ENCODE peak calls at places on chromosome 5, in ten cellular contexts. K is SW 1271, R is cardiac fibroblast, V is osteocyte, G is AML-193, S is KBM-7, C is GM19239, M is neuronal stem cell, F is T-helper 22 cell, D is dermis microvascular lymphatic vessel endothelial cell. O is an unnamed sample.

GRCh38 chr5:95042040-95042439 is 242.9 kb downstream of the MCTP1 start:
- DNase-seq in K (no peak), C (no peak), D (no peak), S (no peak), M (no peak), G (no peak), F (no peak), R (no peak), V (no peak), O (no peak)

GRCh38 chr5:58543723-58544122 is 39.2 kb upstream of the RAB3C start:
- DNase-seq in S (no peak), D (no peak), F (no peak), R (no peak), G (no peak), K (no peak), C (no peak), V (no peak), M (no peak), O (no peak)

GRCh38 chr5:126961702-126962101 is 68.7 kb downstream of the MARCHF3 start:
- DNase-seq in S (no peak), V (no peak), F (no peak), R (peak), G (no peak), M (no peak), D (peak), K (peak), C (no peak), O (no peak)

GRCh38 chr5:112779531-112779930 is 41.8 kb downstream of the APC start:
- DNase-seq in F (no peak), G (peak), C (no peak), M (no peak), K (no peak), V (no peak), D (no peak), S (no peak), R (peak), O (no peak)

GRCh38 chr5:177403194-177403825 is 2.8 kb upstream of the PFN3 start:
- DNase-seq in K (no peak), M (peak), D (no peak), C (peak), V (no peak), F (peak), G (peak), S (no peak), R (no peak), O (no peak)

GRCh38 chr5:126044111-126044668 is 379.0 kb upstream of the GRAMD2B start:
- DNase-seq in M (peak), R (peak), G (no peak), F (no peak), K (no peak), C (no peak), S (no peak), D (no peak), V (no peak), O (no peak)

GRCh38 chr5:111422747-111423455 is 89.4 kb downstream of the STARD4 start:
- DNase-seq in C (no peak), F (no peak), R (no peak), D (no peak), V (no peak), K (no peak), M (no peak), S (no peak), G (no peak), O (no peak)

GRCh38 chr5:133977858-133978257 is 9.4 kb upstream of the C5orf15 start:
- DNase-seq in G (no peak), M (no peak), F (no peak), R (peak), D (no peak), S (no peak), C (no peak), K (peak), V (no peak), O (no peak)

GRCh38 chr5:92917044-92917443 is 664.0 kb downstream of the NR2F1-AS1 start:
- DNase-seq in F (no peak), M (no peak), G (no peak), K (no peak), S (no peak), D (no peak), V (no peak), R (peak), C (no peak), O (no peak)

GRCh38 chr5:38926121-38926520 is 80.3 kb downstream of the OSMR start:
- DNase-seq in D (peak), C (no peak), K (no peak), S (no peak), G (no peak), R (no peak), F (no peak), V (no peak), M (no peak), O (no peak)

GRCh38 chr5:149271195-149271716 is 403 bp upstream of the AFAP1L1 start:
- DNase-seq in V (no peak), K (no peak), C (no peak), G (no peak), S (no peak), R (no peak), D (no peak), F (no peak), M (peak), O (no peak)

GRCh38 chr5:169746147-169746694 is 109.1 kb downstream of the DOCK2 start:
- DNase-seq in F (no peak), G (no peak), K (no peak), C (no peak), S (no peak), R (no peak), D (no peak), M (no peak), V (no peak), O (no peak)

GRCh38 chr5:27242258-27242626 is 203.9 kb upstream of the CDH9 start:
- DNase-seq in M (no peak), D (no peak), F (no peak), K (no peak), V (no peak), S (no peak), G (no peak), R (no peak), C (no peak), O (no peak)